ENCODE peak calls at places on chromosomes 12 and 14, in five cellular contexts. O is transverse colon, V is upper lobe of left lung, F is GM10248, T is epithelial cell of esophagus. I is an unnamed sample.

GRCh38 chr12:81819991-81820633 is 61.0 kb upstream of the PPFIA2 start:
- DNase-seq in V (no peak), T (no peak), F (no peak), O (no peak), I (no peak)

GRCh38 chr12:11662369-11662768 is 12.9 kb downstream of the ETV6 start:
- DNase-seq in F (no peak), T (no peak), O (no peak), V (no peak), I (no peak)

GRCh38 chr14:92956961-92957360 is 34.0 kb downstream of the CHGA start:
- DNase-seq in V (no peak), O (no peak), F (no peak), T (no peak), I (no peak)

GRCh38 chr12:6390084-6390799 is 6.3 kb downstream of the LTBR start:
- DNase-seq in F (no peak), O (peak), V (no peak), T (no peak), I (no peak)

GRCh38 chr14:86464386-86464785 is 934.4 kb downstream of the FLRT2 start:
- DNase-seq in O (no peak), F (no peak), T (peak), V (no peak), I (no peak)

GRCh38 chr14:74921987-74922751 is 891 bp downstream of the RPS6KL1 start:
- DNase-seq in F (no peak), O (no peak), V (no peak), T (no peak), I (no peak)

GRCh38 chr12:109656681-109657262 is 56.9 kb upstream of the FAM222A start:
- DNase-seq in O (no peak), V (no peak), F (no peak), T (no peak), I (no peak)

GRCh38 chr12:52204931-52205505 is 13.2 kb upstream of the KRT80 start:
- DNase-seq in O (no peak), F (no peak), T (no peak), V (no peak), I (no peak)

GRCh38 chr12:81992461-81992860 is 233.3 kb upstream of the PPFIA2 start:
- DNase-seq in F (no peak), O (peak), T (peak), V (peak), I (no peak)

GRCh38 chr14:44170099-44170498 is 337.0 kb downstream of the FSCB start:
- DNase-seq in V (no peak), O (no peak), F (no peak), T (peak), I (no peak)

GRCh38 chr14:100656996-100657395 is 69.7 kb upstream of the DLK1 start:
- DNase-seq in F (no peak), T (no peak), V (no peak), O (no peak), I (no peak)

GRCh38 chr14:35789651-35790050 is 19.4 kb downstream of the RALGAPA1 start:
- DNase-seq in F (no peak), O (no peak), T (no peak), V (no peak), I (no peak)

GRCh38 chr14:36660736-36661505 is 739 bp upstream of the PAX9 start:
- DNase-seq in V (no peak), F (peak), O (no peak), T (peak), I (no peak)

GRCh38 chr14:23512156-23512555 is 39.4 kb downstream of the ZFHX2 start:
- DNase-seq in O (no peak), F (no peak), V (no peak), T (no peak), I (no peak)

GRCh38 chr14:47150267-47150666 is 498.7 kb upstream of the RPL10L start:
- DNase-seq in T (no peak), V (no peak), F (no peak), O (no peak), I (no peak)

GRCh38 chr12:89058393-89058792 is 293.9 kb downstream of the DUSP6 start:
- DNase-seq in V (no peak), T (no peak), F (no peak), O (no peak), I (no peak)

GRCh38 chr12:110885152-110885840 is 35.1 kb downstream of the MYL2 start:
- DNase-seq in F (no peak), O (no peak), V (no peak), T (peak), I (no peak)

GRCh38 chr12:104566244-104566993 is 109.7 kb downstream of the CHST11 start:
- DNase-seq in F (no peak), O (no peak), V (no peak), T (no peak), I (no peak)

GRCh38 chr12:42587564-42588307 is 1.8 kb downstream of the PRICKLE1 start:
- DNase-seq in V (no peak), T (no peak), O (no peak), F (no peak), I (no peak)

GRCh38 chr12:2259368-2259767 is 206.6 kb downstream of the CACNA1C start:
- DNase-seq in V (no peak), O (no peak), F (no peak), T (no peak), I (no peak)

GRCh38 chr12:103986823-103987222 is 21.2 kb downstream of the TDG start:
- DNase-seq in V (no peak), T (no peak), O (no peak), F (no peak), I (no peak)

GRCh38 chr14:73759183-73759713 is 45.1 kb upstream of the PNMA1 start:
- DNase-seq in V (peak), T (peak), F (no peak), O (peak), I (peak)

GRCh38 chr14:76375484-76375883 is 453 bp upstream of the ESRRB start:
- DNase-seq in F (no peak), O (no peak), T (peak), V (no peak), I (no peak)

GRCh38 chr12:104304261-104305004 is 894 bp downstream of the EID3 start:
- DNase-seq in V (no peak), F (no peak), O (no peak), T (no peak), I (no peak)

GRCh38 chr12:123058980-123059379 is 78.5 kb downstream of the ARL6IP4 start:
- DNase-seq in F (no peak), V (no peak), O (no peak), T (no peak), I (no peak)

GRCh38 chr12:111446044-111446581 is 40.4 kb downstream of the SH2B3 start:
- DNase-seq in V (no peak), F (no peak), T (no peak), O (peak), I (peak)

GRCh38 chr14:21990116-21990515 is 316.5 kb upstream of the OR4E1 start:
- DNase-seq in V (no peak), O (no peak), F (no peak), T (no peak), I (no peak)

GRCh38 chr12:90940872-90941499 is 14.0 kb downstream of the CCER1 start:
- DNase-seq in T (peak), V (no peak), O (no peak), F (peak), I (no peak)

GRCh38 chr12:111045941-111046340 is 125.6 kb upstream of the MYL2 start:
- DNase-seq in T (no peak), V (no peak), O (no peak), F (no peak), I (no peak)

GRCh38 chr12:94263011-94263786 is 114.8 kb downstream of the PLXNC1 start:
- DNase-seq in F (peak), O (peak), T (no peak), V (peak), I (no peak)

GRCh38 chr14:73153272-73153671 is 17.0 kb downstream of the PSEN1 start:
- DNase-seq in O (no peak), V (no peak), T (no peak), F (no peak), I (no peak)

GRCh38 chr12:93387780-93388179 is 10.1 kb downstream of the NUDT4 start:
- DNase-seq in O (no peak), V (no peak), F (no peak), T (peak), I (no peak)

GRCh38 chr12:76002598-76003262 is 28.8 kb downstream of the PHLDA1 start:
- DNase-seq in V (no peak), T (no peak), F (no peak), O (no peak), I (no peak)

GRCh38 chr14:28308727-28309126 is 457.9 kb upstream of the FOXG1 start:
- DNase-seq in O (no peak), T (peak), F (no peak), V (no peak), I (no peak)

GRCh38 chr12:117674313-117674712 is 294.5 kb downstream of the KSR2 start:
- DNase-seq in T (no peak), F (no peak), O (no peak), V (no peak), I (no peak)

GRCh38 chr14:54781936-54782802 is 120.5 kb downstream of the GCH1 start:
- DNase-seq in F (no peak), T (no peak), V (no peak), O (no peak), I (no peak)

GRCh38 chr12:50734409-50735263 is 29.3 kb upstream of the ATF1 start:
- DNase-seq in F (peak), V (no peak), O (no peak), T (no peak), I (no peak)
- TF ChIP-seq CTCF in F (peak), V (peak), O (peak), T (peak), I (peak)

DNA sequence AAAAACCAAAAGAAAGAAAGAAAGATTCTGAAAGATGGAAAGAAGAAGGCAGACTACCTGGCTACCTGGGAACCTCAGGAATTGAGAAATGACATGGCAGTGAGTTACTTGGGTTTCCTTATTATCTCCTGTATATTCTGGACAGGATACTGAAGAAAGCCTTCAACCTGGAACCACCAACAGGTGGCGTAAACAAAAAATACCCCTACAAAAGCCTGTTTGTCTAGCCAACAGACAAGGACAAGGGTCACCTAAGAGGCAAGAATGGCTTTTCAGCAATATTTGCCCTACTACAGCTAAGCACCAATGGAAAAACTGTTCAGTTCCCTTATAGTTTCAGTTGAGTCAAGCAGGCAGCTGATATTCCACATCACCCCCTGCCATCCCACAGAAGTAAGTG is 274.9 kb downstream of the GPHN start:
- DNase-seq in T (no peak), F (no peak), O (no peak), V (no peak), I (no peak)
- TF ChIP-seq CTCF in T (no peak), F (no peak), O (no peak), V (no peak), I (no peak)

GRCh38 chr14:61264022-61264571 is 17.0 kb downstream of the TMEM30B start:
- DNase-seq in T (no peak), V (no peak), O (no peak), F (no peak), I (no peak)

GRCh38 chr14:61258985-61259384 is 22.2 kb downstream of the TMEM30B start:
- DNase-seq in V (no peak), F (no peak), T (no peak), O (no peak), I (no peak)

GRCh38 chr14:61262082-61262481 is 19.1 kb downstream of the TMEM30B start:
- DNase-seq in T (no peak), O (no peak), V (no peak), F (no peak), I (no peak)

GRCh38 chr14:61264699-61265098 is 16.4 kb downstream of the TMEM30B start:
- DNase-seq in T (no peak), F (no peak), V (no peak), O (no peak), I (no peak)

DNA sequence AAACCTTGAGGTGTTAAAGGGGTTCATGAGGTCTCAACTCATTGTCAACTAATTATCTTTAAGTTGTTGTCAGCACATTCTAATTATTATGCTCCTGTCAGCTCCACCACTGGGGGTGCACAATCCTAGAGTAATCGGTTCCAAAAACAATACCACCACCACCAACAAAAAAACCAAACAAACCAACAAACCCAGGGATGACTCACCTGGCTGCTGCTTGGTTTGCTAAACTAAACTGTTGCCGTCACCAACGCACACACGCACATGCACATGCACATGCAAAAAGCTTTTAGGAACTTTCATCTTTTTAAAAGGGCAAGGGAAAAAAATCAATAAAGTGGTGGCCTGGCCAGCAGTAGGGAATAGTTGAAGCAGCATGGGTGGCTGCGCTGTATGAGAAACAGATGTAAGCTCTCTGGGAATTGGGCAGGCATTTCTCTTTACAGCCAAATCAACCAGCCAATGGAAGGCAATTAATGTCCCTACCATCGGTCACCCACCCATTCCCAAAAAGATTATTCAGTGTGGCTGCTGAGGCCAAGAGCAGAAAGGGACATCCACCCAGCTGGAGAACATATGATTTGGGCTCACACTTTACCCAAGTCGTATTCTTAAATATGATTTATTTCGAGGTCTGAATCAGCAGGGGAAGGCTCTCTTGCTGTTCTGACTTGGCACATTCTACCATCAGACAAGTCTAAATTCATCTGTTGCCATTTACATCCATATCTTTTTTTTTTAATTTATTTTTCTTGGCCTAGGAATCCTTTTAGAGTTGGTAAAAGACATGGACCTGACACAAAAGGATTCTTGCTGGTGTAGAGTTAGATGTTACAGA is 20.0 kb downstream of the TMEM30B start:
- DNase-seq in T (peak), V (no peak), F (no peak), O (no peak), I (no peak)
- TF ChIP-seq CTCF in T (no peak), V (no peak), F (no peak), O (no peak), I (no peak)

GRCh38 chr12:98456583-98457573 is 58.5 kb upstream of the TMPO start:
- DNase-seq in F (peak), V (peak), T (peak), O (peak), I (peak)

GRCh38 chr12:98449601-98450000 is 65.8 kb upstream of the TMPO start:
- DNase-seq in T (no peak), V (no peak), O (no peak), F (no peak), I (no peak)

GRCh38 chr12:98453070-98453469 is 62.3 kb upstream of the TMPO start:
- DNase-seq in V (no peak), T (no peak), F (no peak), O (no peak), I (peak)

DNA sequence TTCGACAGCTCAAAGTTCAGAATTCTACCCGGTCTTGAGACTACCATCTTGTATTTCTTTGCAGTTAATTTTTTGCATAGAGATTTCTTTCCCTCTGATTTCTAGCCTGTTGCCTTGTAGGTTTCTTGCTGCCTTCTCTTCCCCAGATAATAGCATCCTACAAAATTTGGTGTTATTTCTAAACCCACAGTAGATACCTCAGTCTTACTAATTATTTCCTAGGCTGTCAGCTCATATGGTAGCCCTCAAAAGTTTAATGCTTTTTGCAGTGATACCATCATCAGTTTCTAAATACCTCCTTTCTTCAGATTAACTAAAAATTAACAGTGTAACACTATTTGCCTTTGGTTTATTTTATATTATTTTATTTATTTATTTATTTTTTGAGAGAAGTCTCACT is 61.9 kb upstream of the TMPO start:
- DNase-seq in T (no peak), V (no peak), F (no peak), O (no peak), I (no peak)
- TF ChIP-seq CTCF in T (no peak), V (no peak), F (no peak), O (no peak), I (no peak)

I was measured in type B pancreatic cell.